ENCODE peak calls at places on chromosomes 5 and 9, in seven cellular contexts. One of them, this sample, is unnamed.

GRCh38 chr9:88388203-88388885 is at the start of gene SPIN1:
- DNase-seq in heart right ventricle: peak
- DNase-seq in IMR-90: peak
- DNase-seq in bronchial epithelial cell: no peak
- DNase-seq in BJ: no peak
- DNase-seq in upper lobe of left lung: peak
- DNase-seq in CD8-positive, alpha-beta T cell: peak
- DNase-seq in this sample: peak

GRCh38 chr9:124110307-124110915 is 98.8 kb downstream of the LHX2 start:
- DNase-seq in heart right ventricle: peak
- DNase-seq in IMR-90: peak
- DNase-seq in bronchial epithelial cell: peak
- DNase-seq in BJ: no peak
- DNase-seq in upper lobe of left lung: no peak
- DNase-seq in CD8-positive, alpha-beta T cell: no peak
- DNase-seq in this sample: peak

GRCh38 chr5:27475063-27475462 is 436.7 kb upstream of the CDH9 start:
- DNase-seq in heart right ventricle: no peak
- DNase-seq in IMR-90: no peak
- DNase-seq in bronchial epithelial cell: no peak
- DNase-seq in BJ: no peak
- DNase-seq in upper lobe of left lung: no peak
- DNase-seq in CD8-positive, alpha-beta T cell: no peak
- DNase-seq in this sample: no peak

GRCh38 chr9:38024036-38024681 is 44.9 kb downstream of the SHB start:
- DNase-seq in heart right ventricle: no peak
- DNase-seq in IMR-90: peak
- DNase-seq in bronchial epithelial cell: peak
- DNase-seq in BJ: no peak
- DNase-seq in upper lobe of left lung: no peak
- DNase-seq in CD8-positive, alpha-beta T cell: no peak
- DNase-seq in this sample: no peak

GRCh38 chr9:17600962-17601593 is 22.2 kb downstream of the SH3GL2 start:
- DNase-seq in heart right ventricle: no peak
- DNase-seq in IMR-90: peak
- DNase-seq in bronchial epithelial cell: no peak
- DNase-seq in BJ: peak
- DNase-seq in upper lobe of left lung: no peak
- DNase-seq in CD8-positive, alpha-beta T cell: no peak
- DNase-seq in this sample: no peak

GRCh38 chr5:155017610-155018009 is 4.1 kb downstream of the KIF4B start:
- DNase-seq in heart right ventricle: no peak
- DNase-seq in IMR-90: no peak
- DNase-seq in bronchial epithelial cell: peak
- DNase-seq in BJ: no peak
- DNase-seq in upper lobe of left lung: no peak
- DNase-seq in CD8-positive, alpha-beta T cell: no peak
- DNase-seq in this sample: no peak

GRCh38 chr9:109272045-109272444 is 48.8 kb downstream of the EPB41L4B start:
- DNase-seq in heart right ventricle: no peak
- DNase-seq in IMR-90: no peak
- DNase-seq in bronchial epithelial cell: no peak
- DNase-seq in BJ: no peak
- DNase-seq in upper lobe of left lung: no peak
- DNase-seq in CD8-positive, alpha-beta T cell: no peak
- DNase-seq in this sample: no peak

GRCh38 chr9:23659346-23660006 is 166.6 kb downstream of the ELAVL2 start:
- DNase-seq in heart right ventricle: no peak
- DNase-seq in IMR-90: no peak
- DNase-seq in bronchial epithelial cell: peak
- DNase-seq in BJ: no peak
- DNase-seq in upper lobe of left lung: no peak
- DNase-seq in CD8-positive, alpha-beta T cell: no peak
- DNase-seq in this sample: no peak

GRCh38 chr9:76738402-76738801 is 25.8 kb upstream of the PCA3 start:
- DNase-seq in heart right ventricle: no peak
- DNase-seq in IMR-90: no peak
- DNase-seq in bronchial epithelial cell: no peak
- DNase-seq in BJ: no peak
- DNase-seq in upper lobe of left lung: no peak
- DNase-seq in CD8-positive, alpha-beta T cell: no peak
- DNase-seq in this sample: no peak

GRCh38 chr5:17882760-17883488 is 248.7 kb downstream of the TAF11L14 start:
- DNase-seq in heart right ventricle: no peak
- DNase-seq in IMR-90: no peak
- DNase-seq in bronchial epithelial cell: peak
- DNase-seq in BJ: no peak
- DNase-seq in upper lobe of left lung: no peak
- DNase-seq in CD8-positive, alpha-beta T cell: no peak
- DNase-seq in this sample: no peak

GRCh38 chr5:149641000-149641576 is 59.8 kb downstream of the ARHGEF37 start:
- DNase-seq in heart right ventricle: peak
- DNase-seq in IMR-90: peak
- DNase-seq in bronchial epithelial cell: no peak
- DNase-seq in BJ: no peak
- DNase-seq in upper lobe of left lung: no peak
- DNase-seq in CD8-positive, alpha-beta T cell: no peak
- DNase-seq in this sample: no peak

GRCh38 chr5:163106098-163106497 is 331.3 kb upstream of the CCNG1 start:
- DNase-seq in heart right ventricle: no peak
- DNase-seq in IMR-90: no peak
- DNase-seq in bronchial epithelial cell: peak
- DNase-seq in BJ: no peak
- DNase-seq in upper lobe of left lung: no peak
- DNase-seq in CD8-positive, alpha-beta T cell: no peak
- DNase-seq in this sample: no peak

GRCh38 chr5:38591450-38591849 is 35.0 kb upstream of the LIFR start:
- DNase-seq in heart right ventricle: no peak
- DNase-seq in IMR-90: peak
- DNase-seq in bronchial epithelial cell: no peak
- DNase-seq in BJ: no peak
- DNase-seq in upper lobe of left lung: no peak
- DNase-seq in CD8-positive, alpha-beta T cell: no peak
- DNase-seq in this sample: no peak

GRCh38 chr5:11724947-11725346 is 179.3 kb downstream of the CTNND2 start:
- DNase-seq in heart right ventricle: no peak
- DNase-seq in IMR-90: no peak
- DNase-seq in bronchial epithelial cell: no peak
- DNase-seq in BJ: no peak
- DNase-seq in upper lobe of left lung: no peak
- DNase-seq in CD8-positive, alpha-beta T cell: no peak
- DNase-seq in this sample: no peak

DNA sequence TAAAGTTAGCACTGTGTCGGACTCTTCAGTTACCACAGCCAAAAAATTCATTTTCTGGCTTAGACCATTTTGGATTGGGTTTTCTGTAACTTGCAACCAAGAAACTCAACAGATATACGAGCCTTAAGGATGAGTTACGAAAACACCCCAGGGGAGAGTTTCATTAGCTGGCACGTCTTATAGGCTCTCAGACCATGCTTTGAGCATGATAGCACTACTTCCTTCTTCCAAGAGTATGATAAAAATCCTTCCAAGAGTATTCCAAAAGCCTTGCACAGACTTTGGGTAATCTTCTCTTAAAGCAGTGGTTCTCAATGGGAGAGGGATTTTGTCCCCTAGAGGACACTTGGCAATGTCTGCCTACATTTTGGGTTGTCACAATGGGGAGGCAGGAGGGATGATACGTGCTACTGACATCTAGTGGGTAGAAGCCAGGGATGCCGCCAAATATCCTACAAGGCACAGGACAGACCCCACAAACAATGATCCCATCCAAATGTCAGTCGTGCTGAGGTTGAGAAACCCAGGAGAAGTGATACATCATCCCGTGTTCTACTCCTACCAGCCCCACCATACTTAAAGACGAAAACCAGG is 64.8 kb downstream of the SMIM23 start:
- DNase-seq in heart right ventricle: no peak
- DNase-seq in IMR-90: no peak
- DNase-seq in bronchial epithelial cell: peak
- DNase-seq in BJ: no peak
- DNase-seq in upper lobe of left lung: no peak
- DNase-seq in CD8-positive, alpha-beta T cell: no peak
- DNase-seq in this sample: no peak
- TF ChIP-seq CTCF in heart right ventricle: no peak
- TF ChIP-seq CTCF in IMR-90: peak
- TF ChIP-seq CTCF in bronchial epithelial cell: peak
- TF ChIP-seq CTCF in BJ: no peak
- TF ChIP-seq CTCF in upper lobe of left lung: no peak
- TF ChIP-seq CTCF in CD8-positive, alpha-beta T cell: no peak
- TF ChIP-seq CTCF in this sample: no peak

GRCh38 chr9:137694962-137695875 is 76.4 kb downstream of the EHMT1 start:
- DNase-seq in heart right ventricle: peak
- DNase-seq in IMR-90: no peak
- DNase-seq in bronchial epithelial cell: peak
- DNase-seq in BJ: no peak
- DNase-seq in upper lobe of left lung: no peak
- DNase-seq in CD8-positive, alpha-beta T cell: no peak
- DNase-seq in this sample: no peak
- TF ChIP-seq CTCF in heart right ventricle: peak
- TF ChIP-seq CTCF in IMR-90: peak
- TF ChIP-seq CTCF in bronchial epithelial cell: peak
- TF ChIP-seq CTCF in BJ: peak
- TF ChIP-seq CTCF in upper lobe of left lung: peak
- TF ChIP-seq CTCF in CD8-positive, alpha-beta T cell: peak
- TF ChIP-seq CTCF in this sample: peak

GRCh38 chr5:61330879-61331406 is 1.1 kb upstream of the ZSWIM6 start:
- DNase-seq in heart right ventricle: peak
- DNase-seq in IMR-90: peak
- DNase-seq in bronchial epithelial cell: peak
- DNase-seq in BJ: no peak
- DNase-seq in upper lobe of left lung: peak
- DNase-seq in CD8-positive, alpha-beta T cell: peak
- DNase-seq in this sample: no peak

GRCh38 chr5:61330341-61330878 is 1.6 kb upstream of the ZSWIM6 start:
- DNase-seq in heart right ventricle: peak
- DNase-seq in IMR-90: peak
- DNase-seq in bronchial epithelial cell: peak
- DNase-seq in BJ: no peak
- DNase-seq in upper lobe of left lung: peak
- DNase-seq in CD8-positive, alpha-beta T cell: no peak
- DNase-seq in this sample: no peak

GRCh38 chr5:61328791-61329617 is 3.1 kb upstream of the ZSWIM6 start:
- DNase-seq in heart right ventricle: no peak
- DNase-seq in IMR-90: no peak
- DNase-seq in bronchial epithelial cell: no peak
- DNase-seq in BJ: no peak
- DNase-seq in upper lobe of left lung: no peak
- DNase-seq in CD8-positive, alpha-beta T cell: no peak
- DNase-seq in this sample: no peak

GRCh38 chr5:61329729-61330128 is 2.3 kb upstream of the ZSWIM6 start:
- DNase-seq in heart right ventricle: no peak
- DNase-seq in IMR-90: peak
- DNase-seq in bronchial epithelial cell: peak
- DNase-seq in BJ: no peak
- DNase-seq in upper lobe of left lung: no peak
- DNase-seq in CD8-positive, alpha-beta T cell: no peak
- DNase-seq in this sample: no peak

DNA sequence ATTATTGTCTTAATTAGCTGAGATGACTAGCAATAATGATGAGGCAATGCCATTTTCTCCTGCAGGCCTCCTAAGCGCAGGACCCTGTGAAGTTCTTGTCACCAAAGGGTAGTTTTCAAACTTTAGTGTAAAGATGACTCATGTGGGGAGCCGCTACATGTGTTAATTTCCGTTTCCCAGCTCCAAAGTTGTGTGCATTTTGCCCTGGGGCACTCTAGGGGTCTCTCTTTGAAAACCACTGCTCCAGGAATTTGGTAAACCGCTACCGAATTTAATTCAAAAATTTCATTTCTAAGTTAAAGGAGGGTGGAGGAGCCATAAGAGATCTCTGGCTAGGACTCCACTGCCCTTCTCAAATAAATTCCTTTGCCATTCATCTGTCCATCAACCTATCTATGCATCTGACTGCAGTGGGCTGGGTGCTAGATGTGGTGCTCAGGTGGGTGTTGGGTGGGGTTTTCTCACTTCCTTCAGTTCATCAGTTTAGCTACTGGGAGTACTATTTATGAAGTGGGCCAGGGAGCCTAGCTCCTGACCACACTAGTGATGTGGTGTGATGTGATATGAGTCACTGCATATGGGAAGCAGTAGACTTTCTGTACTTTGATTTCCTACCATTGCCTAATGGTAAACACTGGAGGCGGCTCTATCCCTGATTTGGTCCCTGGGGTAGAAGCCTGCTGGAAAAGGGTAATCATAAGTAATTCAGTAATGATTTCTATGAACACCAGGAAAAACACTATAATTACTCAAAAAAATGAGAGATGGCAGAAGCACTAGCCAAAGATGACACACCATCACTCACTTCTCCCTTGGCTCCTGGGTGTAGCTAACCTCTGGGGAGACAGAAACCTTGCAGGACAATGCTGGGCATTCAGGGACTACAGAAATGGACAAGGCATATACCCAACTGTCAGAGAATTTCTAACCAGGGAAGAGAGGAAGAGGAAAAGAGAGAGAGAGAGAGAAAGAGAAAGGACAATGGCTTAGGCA is 4.0 kb upstream of the ZSWIM6 start:
- DNase-seq in heart right ventricle: no peak
- DNase-seq in IMR-90: peak
- DNase-seq in bronchial epithelial cell: peak
- DNase-seq in BJ: no peak
- DNase-seq in upper lobe of left lung: no peak
- DNase-seq in CD8-positive, alpha-beta T cell: no peak
- DNase-seq in this sample: no peak
- TF ChIP-seq CTCF in heart right ventricle: no peak
- TF ChIP-seq CTCF in IMR-90: no peak
- TF ChIP-seq CTCF in bronchial epithelial cell: no peak
- TF ChIP-seq CTCF in BJ: no peak
- TF ChIP-seq CTCF in upper lobe of left lung: no peak
- TF ChIP-seq CTCF in CD8-positive, alpha-beta T cell: no peak
- TF ChIP-seq CTCF in this sample: no peak

DNA sequence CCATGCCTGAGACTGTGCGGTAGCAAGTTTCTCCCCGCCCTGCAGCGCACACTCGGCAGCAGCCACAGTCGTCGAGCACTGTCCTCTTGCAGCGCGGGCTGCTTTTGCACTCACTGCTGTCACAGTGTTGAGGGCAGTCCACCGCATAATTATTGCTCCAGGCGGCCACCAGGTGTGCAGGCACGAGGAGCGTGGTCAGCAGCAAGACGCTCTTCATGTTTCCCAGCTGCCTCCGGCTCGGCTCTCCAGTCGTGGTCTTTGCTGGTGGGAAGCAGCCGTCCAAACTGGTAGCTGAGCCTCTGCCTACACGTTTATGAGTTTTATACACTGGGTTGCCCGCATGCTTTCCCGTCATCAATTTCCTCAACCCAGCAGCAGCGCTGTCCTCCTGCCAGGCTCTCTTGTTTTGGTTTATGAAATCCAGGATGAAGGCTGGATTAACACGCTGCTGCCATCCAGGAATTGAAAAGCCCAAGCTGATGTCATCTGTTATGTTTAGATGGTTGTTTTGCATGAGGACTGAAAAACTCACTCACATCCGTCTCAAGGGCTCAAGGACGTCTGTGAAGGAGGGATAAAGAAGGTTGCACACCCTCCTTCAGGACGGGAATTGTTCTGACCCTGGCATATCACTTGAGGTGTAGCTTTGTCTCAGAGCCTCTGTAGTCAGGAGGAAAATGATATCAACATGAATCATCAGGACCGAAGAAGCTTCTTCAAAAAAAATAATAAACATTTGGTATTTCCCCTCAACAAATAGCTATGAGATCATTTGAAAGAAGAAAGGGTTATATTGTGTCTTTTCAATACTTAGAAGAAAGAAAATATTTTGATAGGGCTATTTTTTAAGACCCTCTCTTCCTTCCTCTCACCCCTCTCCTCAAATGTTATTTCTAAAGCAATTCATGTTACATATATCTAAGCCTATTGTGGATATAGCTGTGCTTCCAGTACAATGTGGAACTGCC is at the start of gene ESM1:
- DNase-seq in heart right ventricle: no peak
- DNase-seq in IMR-90: peak
- DNase-seq in bronchial epithelial cell: peak
- DNase-seq in BJ: peak
- DNase-seq in upper lobe of left lung: peak
- DNase-seq in CD8-positive, alpha-beta T cell: no peak
- DNase-seq in this sample: peak
- TF ChIP-seq CTCF in heart right ventricle: no peak
- TF ChIP-seq CTCF in IMR-90: no peak
- TF ChIP-seq CTCF in bronchial epithelial cell: peak
- TF ChIP-seq CTCF in BJ: no peak
- TF ChIP-seq CTCF in upper lobe of left lung: no peak
- TF ChIP-seq CTCF in CD8-positive, alpha-beta T cell: no peak
- TF ChIP-seq CTCF in this sample: no peak